ENCODE peak calls at places on chromosomes 6 and 20, in five cellular contexts. Q is transverse colon, L is IMR-90, N is dermis blood vessel endothelial cell, T is lower lobe of right lung. S is an unnamed sample.

GRCh38 chr20:59785986-59786753 is 147.3 kb downstream of the SYCP2 start:
- DNase-seq in Q (no peak), T (no peak), N (no peak), L (no peak), S (no peak)

GRCh38 chr6:32627831-32628230 is 9.4 kb upstream of the HLA-DQA1 start:
- DNase-seq in L (peak), N (peak), Q (peak), T (peak), S (peak)

GRCh38 chr6:82589509-82590206 is 226.0 kb downstream of the TPBG start:
- DNase-seq in N (no peak), L (peak), Q (no peak), T (no peak), S (no peak)

GRCh38 chr6:30044630-30045029 is 16.4 kb upstream of the POLR1H start:
- DNase-seq in T (no peak), L (peak), Q (no peak), N (peak), S (no peak)

GRCh38 chr20:2822073-2822472 is 5.9 kb downstream of the TMEM239 start:
- DNase-seq in Q (no peak), N (no peak), T (no peak), L (peak), S (no peak)

GRCh38 chr6:97626586-97627441 is 343.8 kb upstream of the MMS22L start:
- DNase-seq in L (peak), N (no peak), Q (no peak), T (no peak), S (no peak)

GRCh38 chr6:47292027-47292426 is 17.7 kb downstream of the TNFRSF21 start:
- DNase-seq in L (no peak), T (no peak), Q (no peak), N (no peak), S (no peak)

GRCh38 chr20:50469324-50469723 is 40.9 kb upstream of the PTPN1 start:
- DNase-seq in N (no peak), Q (no peak), T (no peak), L (no peak), S (no peak)

GRCh38 chr6:33882154-33882553 is 78.4 kb upstream of the MLN start:
- DNase-seq in L (peak), N (no peak), T (no peak), Q (peak), S (no peak)

GRCh38 chr20:7031222-7031621 is 263.7 kb downstream of the BMP2 start:
- DNase-seq in L (no peak), T (no peak), Q (no peak), N (peak), S (no peak)

S was measured in GDM1.